ENCODE peak calls at places on chromosomes 6 and 20, in nine cellular contexts. U, L, Y, B, A, O, N, F and D are unnamed samples.

GRCh38 chr6:34235605-34236422 is 859 bp upstream of the HMGA1 start:
- DNase-seq in U (no peak), L (peak; percentile 55), Y (peak; percentile 78), B (peak; percentile 61), A (peak; percentile 87), O (peak; percentile 87), N (peak; percentile 84), F (peak; percentile 76), D (peak; percentile 91)

GRCh38 chr6:32439708-32440214 is at the start of gene HLA-DRA:
- DNase-seq in U (peak; percentile 63), L (no peak), Y (no peak), B (peak; percentile 57), A (no peak), O (peak; percentile 56), N (peak; percentile 20), F (peak; percentile 47), D (peak; percentile 57)

GRCh38 chr6:38912378-38912777 is 136.2 kb upstream of the GLP1R start:
- DNase-seq in U (no peak), L (no peak), Y (no peak), B (no peak), A (no peak), O (no peak), N (no peak), F (no peak), D (no peak)

GRCh38 chr20:23039885-23040508 is 4.9 kb downstream of the SSTR4 start:
- DNase-seq in U (peak; percentile 43), L (peak; percentile 28), Y (no peak), B (no peak), A (no peak), O (no peak), N (no peak), F (no peak), D (no peak)

GRCh38 chr6:129641344-129641743 is 68.6 kb downstream of the ARHGAP18 start:
- DNase-seq in U (peak; percentile 84), L (no peak), Y (no peak), B (peak; percentile 82), A (no peak), O (no peak), N (peak; percentile 49), F (no peak), D (peak; percentile 62)

GRCh38 chr6:42142118-42142835 is at the start of gene C6orf132:
- DNase-seq in U (peak; percentile 20), L (peak; percentile 81), Y (no peak), B (no peak), A (no peak), O (peak; percentile 70), N (peak; percentile 63), F (peak; percentile 81), D (peak; percentile 79)

GRCh38 chr6:75600694-75601265 is 900 bp upstream of the SENP6 start:
- DNase-seq in U (peak; percentile 13), L (peak; percentile 31), Y (no peak), B (peak; percentile 23), A (no peak), O (no peak), N (no peak), F (no peak), D (peak; percentile 29)

GRCh38 chr6:169048806-169049205 is 204.8 kb downstream of the THBS2 start:
- DNase-seq in U (no peak), L (no peak), Y (no peak), B (no peak), A (no peak), O (no peak), N (no peak), F (no peak), D (peak; percentile 60)

GRCh38 chr20:58523916-58524315 is 8.7 kb upstream of the APCDD1L start:
- DNase-seq in U (peak; percentile 86), L (no peak), Y (no peak), B (peak; percentile 78), A (no peak), O (no peak), N (no peak), F (no peak), D (peak; percentile 68)